ENCODE peak calls at places on chromosomes 11 and 22, in ten cellular contexts. One of them, this sample, is unnamed.

GRCh38 chr22:32378703-32379272 is 21.1 kb downstream of the RFPL3 start:
- DNase-seq in NCI-H774: no peak
- DNase-seq in A673: peak
- DNase-seq in activated CD4-positive, CD25-positive, alpha-beta regulatory T cell treated with anti-CD3 and anti-CD28 coated beads, Interleukin-2, amount 50 U/mL, for 72 hours: no peak
- DNase-seq in SW480: peak
- DNase-seq in activated CD4-positive, alpha-beta T cell treated with anti-CD3 and anti-CD28 coated beads, Interleukin-2, amount 50 U/mL, for 1 hour: no peak
- DNase-seq in kidney epithelial cell: no peak
- DNase-seq in heart left ventricle: no peak
- DNase-seq in ACHN: peak
- DNase-seq in ovary: no peak
- DNase-seq in this sample: no peak

GRCh38 chr11:126686938-126687337 is 313.6 kb downstream of the KIRREL3 start:
- DNase-seq in NCI-H774: no peak
- DNase-seq in A673: no peak
- DNase-seq in activated CD4-positive, CD25-positive, alpha-beta regulatory T cell treated with anti-CD3 and anti-CD28 coated beads, Interleukin-2, amount 50 U/mL, for 72 hours: no peak
- DNase-seq in SW480: no peak
- DNase-seq in activated CD4-positive, alpha-beta T cell treated with anti-CD3 and anti-CD28 coated beads, Interleukin-2, amount 50 U/mL, for 1 hour: no peak
- DNase-seq in kidney epithelial cell: no peak
- DNase-seq in heart left ventricle: no peak
- DNase-seq in ACHN: no peak
- DNase-seq in ovary: no peak
- DNase-seq in this sample: no peak

GRCh38 chr11:10323793-10324170 is 18.9 kb downstream of the ADM start:
- DNase-seq in NCI-H774: no peak
- DNase-seq in A673: no peak
- DNase-seq in activated CD4-positive, CD25-positive, alpha-beta regulatory T cell treated with anti-CD3 and anti-CD28 coated beads, Interleukin-2, amount 50 U/mL, for 72 hours: no peak
- DNase-seq in SW480: no peak
- DNase-seq in activated CD4-positive, alpha-beta T cell treated with anti-CD3 and anti-CD28 coated beads, Interleukin-2, amount 50 U/mL, for 1 hour: no peak
- DNase-seq in kidney epithelial cell: no peak
- DNase-seq in heart left ventricle: no peak
- DNase-seq in ACHN: no peak
- DNase-seq in ovary: no peak
- DNase-seq in this sample: no peak

GRCh38 chr11:95576149-95576851 is 213.3 kb downstream of the FAM76B start:
- DNase-seq in NCI-H774: no peak
- DNase-seq in A673: no peak
- DNase-seq in activated CD4-positive, CD25-positive, alpha-beta regulatory T cell treated with anti-CD3 and anti-CD28 coated beads, Interleukin-2, amount 50 U/mL, for 72 hours: no peak
- DNase-seq in SW480: no peak
- DNase-seq in activated CD4-positive, alpha-beta T cell treated with anti-CD3 and anti-CD28 coated beads, Interleukin-2, amount 50 U/mL, for 1 hour: no peak
- DNase-seq in kidney epithelial cell: no peak
- DNase-seq in heart left ventricle: no peak
- DNase-seq in ACHN: no peak
- DNase-seq in ovary: no peak
- DNase-seq in this sample: no peak

GRCh38 chr22:38485783-38486182 is 17.9 kb downstream of the KDELR3 start:
- DNase-seq in NCI-H774: no peak
- DNase-seq in A673: no peak
- DNase-seq in activated CD4-positive, CD25-positive, alpha-beta regulatory T cell treated with anti-CD3 and anti-CD28 coated beads, Interleukin-2, amount 50 U/mL, for 72 hours: no peak
- DNase-seq in SW480: no peak
- DNase-seq in activated CD4-positive, alpha-beta T cell treated with anti-CD3 and anti-CD28 coated beads, Interleukin-2, amount 50 U/mL, for 1 hour: no peak
- DNase-seq in kidney epithelial cell: no peak
- DNase-seq in heart left ventricle: no peak
- DNase-seq in ACHN: no peak
- DNase-seq in ovary: no peak
- DNase-seq in this sample: no peak

GRCh38 chr22:49972163-49973017 is 11.8 kb downstream of the PIM3 start:
- DNase-seq in NCI-H774: no peak
- DNase-seq in A673: no peak
- DNase-seq in activated CD4-positive, CD25-positive, alpha-beta regulatory T cell treated with anti-CD3 and anti-CD28 coated beads, Interleukin-2, amount 50 U/mL, for 72 hours: peak
- DNase-seq in SW480: no peak
- DNase-seq in activated CD4-positive, alpha-beta T cell treated with anti-CD3 and anti-CD28 coated beads, Interleukin-2, amount 50 U/mL, for 1 hour: no peak
- DNase-seq in kidney epithelial cell: no peak
- DNase-seq in heart left ventricle: peak
- DNase-seq in ACHN: no peak
- DNase-seq in ovary: peak
- DNase-seq in this sample: peak

GRCh38 chr11:128394436-128395089 is 192.8 kb downstream of the ETS1 start:
- DNase-seq in NCI-H774: no peak
- DNase-seq in A673: no peak
- DNase-seq in activated CD4-positive, CD25-positive, alpha-beta regulatory T cell treated with anti-CD3 and anti-CD28 coated beads, Interleukin-2, amount 50 U/mL, for 72 hours: no peak
- DNase-seq in SW480: no peak
- DNase-seq in activated CD4-positive, alpha-beta T cell treated with anti-CD3 and anti-CD28 coated beads, Interleukin-2, amount 50 U/mL, for 1 hour: no peak
- DNase-seq in kidney epithelial cell: no peak
- DNase-seq in heart left ventricle: no peak
- DNase-seq in ACHN: no peak
- DNase-seq in ovary: peak
- DNase-seq in this sample: no peak

GRCh38 chr11:111735262-111736116 is 30.7 kb downstream of the PPP2R1B start:
- DNase-seq in NCI-H774: peak
- DNase-seq in A673: peak
- DNase-seq in activated CD4-positive, CD25-positive, alpha-beta regulatory T cell treated with anti-CD3 and anti-CD28 coated beads, Interleukin-2, amount 50 U/mL, for 72 hours: no peak
- DNase-seq in SW480: peak
- DNase-seq in activated CD4-positive, alpha-beta T cell treated with anti-CD3 and anti-CD28 coated beads, Interleukin-2, amount 50 U/mL, for 1 hour: no peak
- DNase-seq in kidney epithelial cell: peak
- DNase-seq in heart left ventricle: peak
- DNase-seq in ACHN: peak
- DNase-seq in ovary: peak
- DNase-seq in this sample: peak

GRCh38 chr22:21074092-21074715 is 28.5 kb downstream of the LRRC74B start:
- DNase-seq in NCI-H774: no peak
- DNase-seq in A673: no peak
- DNase-seq in activated CD4-positive, CD25-positive, alpha-beta regulatory T cell treated with anti-CD3 and anti-CD28 coated beads, Interleukin-2, amount 50 U/mL, for 72 hours: no peak
- DNase-seq in SW480: peak
- DNase-seq in activated CD4-positive, alpha-beta T cell treated with anti-CD3 and anti-CD28 coated beads, Interleukin-2, amount 50 U/mL, for 1 hour: no peak
- DNase-seq in kidney epithelial cell: peak
- DNase-seq in heart left ventricle: no peak
- DNase-seq in ACHN: peak
- DNase-seq in ovary: no peak
- DNase-seq in this sample: no peak